ENCODE peak calls at places on chromosomes 6 and 20, in five cellular contexts. X, V, I, M and T are unnamed samples.

GRCh38 chr20:48398506-48399449 is 429.0 kb downstream of the PREX1 start:
- DNase-seq in X (no peak), V (no peak), I (no peak), M (no peak), T (no peak)

GRCh38 chr6:39350723-39351505 is 28.4 kb upstream of the KCNK16 start:
- DNase-seq in X (no peak), V (no peak), I (no peak), M (no peak), T (no peak)

GRCh38 chr6:16301511-16301910 is 63.1 kb downstream of the GMPR start:
- DNase-seq in X (no peak), V (no peak), I (no peak), M (no peak), T (no peak)

GRCh38 chr6:140134224-140134623 is 759.8 kb upstream of the CITED2 start:
- DNase-seq in X (no peak), V (no peak), I (no peak), M (no peak), T (no peak)

GRCh38 chr6:53107091-53107490 is 41.5 kb downstream of the GCM1 start:
- DNase-seq in X (no peak), V (no peak), I (peak), M (no peak), T (no peak)

GRCh38 chr6:114253431-114253830 is 89.4 kb downstream of the HS3ST5 start:
- DNase-seq in X (no peak), V (no peak), I (no peak), M (no peak), T (no peak)

GRCh38 chr6:118649918-118650499 is 1.4 kb downstream of the CEP85L start:
- DNase-seq in X (no peak), V (no peak), I (no peak), M (no peak), T (no peak)

GRCh38 chr6:85077098-85077497 is 312.7 kb upstream of the TBX18 start:
- DNase-seq in X (no peak), V (no peak), I (no peak), M (no peak), T (no peak)

GRCh38 chr6:33779305-33779704 is 9.6 kb downstream of the LEMD2 start:
- DNase-seq in X (no peak), V (no peak), I (no peak), M (no peak), T (no peak)